ENCODE peak calls at places on chromosome 5, in nine cellular contexts. O is tibial artery; F is heart right ventricle; Q is activated CD8-positive, alpha-beta T cell treated with anti-CD3 and anti-CD28 coated beads for 36 hours; T is body of pancreas; X is CD4-positive, alpha-beta T cell; P is type B pancreatic cell; Z is OCI-LY7; Y is fibroblast of lung. A is an unnamed sample.

GRCh38 chr5:36403601-36404311 is 102.1 kb upstream of the RANBP3L start:
- DNase-seq in O (peak), F (peak), Q (no peak), T (peak), X (no peak), P (no peak), Z (no peak), Y (peak), A (no peak)

GRCh38 chr5:159884917-159885620 is 31.2 kb upstream of the ADRA1B start:
- DNase-seq in O (no peak), F (no peak), Q (no peak), T (no peak), X (no peak), P (no peak), Z (no peak), Y (no peak), A (no peak)

GRCh38 chr5:172005708-172006377 is 595 bp downstream of the FBXW11 start:
- DNase-seq in O (peak), F (peak), Q (peak), T (peak), X (peak), P (peak), Z (peak), Y (peak), A (no peak)

GRCh38 chr5:149073217-149073616 is 10.4 kb upstream of the SH3TC2 start:
- DNase-seq in O (no peak), F (no peak), Q (no peak), T (no peak), X (no peak), P (no peak), Z (no peak), Y (no peak), A (no peak)

GRCh38 chr5:132471944-132472343 is 18.6 kb downstream of the IRF1 start:
- DNase-seq in O (peak), F (no peak), Q (peak), T (no peak), X (no peak), P (no peak), Z (no peak), Y (peak), A (no peak)

GRCh38 chr5:138654281-138654867 is 79.2 kb upstream of the HSPA9 start:
- DNase-seq in O (no peak), F (no peak), Q (peak), T (no peak), X (peak), P (no peak), Z (no peak), Y (peak), A (no peak)

GRCh38 chr5:17912794-17913193 is 278.5 kb downstream of the TAF11L14 start:
- DNase-seq in O (no peak), F (no peak), Q (no peak), T (no peak), X (no peak), P (no peak), Z (no peak), Y (no peak), A (no peak)

GRCh38 chr5:34772267-34772666 is 66.7 kb upstream of the TTC23L start:
- DNase-seq in O (no peak), F (no peak), Q (no peak), T (no peak), X (no peak), P (no peak), Z (no peak), Y (no peak), A (no peak)

GRCh38 chr5:86640998-86641397 is 23.3 kb downstream of the COX7C start:
- DNase-seq in O (no peak), F (no peak), Q (no peak), T (no peak), X (no peak), P (no peak), Z (no peak), Y (no peak), A (no peak)

GRCh38 chr5:132754947-132755346 is 7.7 kb downstream of the CCNI2 start:
- DNase-seq in O (no peak), F (no peak), Q (peak), T (no peak), X (no peak), P (no peak), Z (no peak), Y (no peak), A (no peak)

GRCh38 chr5:73444499-73445432 is 3.8 kb downstream of the FOXD1 start:
- DNase-seq in O (no peak), F (no peak), Q (no peak), T (no peak), X (no peak), P (no peak), Z (no peak), Y (peak), A (no peak)

GRCh38 chr5:122723606-122724352 is 51.1 kb upstream of the SNX2 start:
- DNase-seq in O (no peak), F (no peak), Q (peak), T (no peak), X (no peak), P (no peak), Z (no peak), Y (peak), A (no peak)

GRCh38 chr5:58241383-58241782 is 218.5 kb downstream of the PLK2 start:
- DNase-seq in O (no peak), F (peak), Q (no peak), T (no peak), X (no peak), P (no peak), Z (no peak), Y (peak), A (no peak)

GRCh38 chr5:1882337-1883119 is at the start of gene IRX4:
- DNase-seq in O (no peak), F (no peak), Q (no peak), T (no peak), X (no peak), P (no peak), Z (no peak), Y (peak), A (no peak)

GRCh38 chr5:153256-153655 is 38.0 kb upstream of the LRRC14B start:
- DNase-seq in O (no peak), F (no peak), Q (no peak), T (no peak), X (no peak), P (no peak), Z (no peak), Y (peak), A (no peak)

GRCh38 chr5:91089758-91090157 is 293.4 kb downstream of the ARRDC3 start:
- DNase-seq in O (no peak), F (no peak), Q (no peak), T (no peak), X (no peak), P (no peak), Z (no peak), Y (no peak), A (no peak)

GRCh38 chr5:173326501-173326960 is 1.7 kb downstream of the STC2 start:
- DNase-seq in O (no peak), F (no peak), Q (peak), T (no peak), X (no peak), P (no peak), Z (no peak), Y (peak), A (no peak)

GRCh38 chr5:16894236-16895057 is 41.6 kb downstream of the MYO10 start:
- DNase-seq in O (no peak), F (no peak), Q (no peak), T (peak), X (no peak), P (no peak), Z (no peak), Y (peak), A (no peak)

GRCh38 chr5:161846731-161847130 is 1.2 kb upstream of the GABRA1 start:
- DNase-seq in O (no peak), F (no peak), Q (no peak), T (peak), X (no peak), P (no peak), Z (no peak), Y (peak), A (no peak)

GRCh38 chr5:72363146-72363802 is 43.1 kb downstream of the PTCD2 start:
- DNase-seq in O (no peak), F (no peak), Q (no peak), T (no peak), X (no peak), P (no peak), Z (no peak), Y (peak), A (no peak)

GRCh38 chr5:163712011-163712410 is 206.6 kb downstream of the MAT2B start:
- DNase-seq in O (no peak), F (no peak), Q (no peak), T (no peak), X (no peak), P (no peak), Z (no peak), Y (peak), A (no peak)

GRCh38 chr5:432928-433791 is 9.8 kb upstream of the EXOC3 start:
- DNase-seq in O (peak), F (no peak), Q (no peak), T (no peak), X (no peak), P (peak), Z (no peak), Y (no peak), A (no peak)

GRCh38 chr5:95261369-95262175 is 23.3 kb downstream of the MCTP1 start:
- DNase-seq in O (no peak), F (no peak), Q (peak), T (no peak), X (no peak), P (no peak), Z (no peak), Y (peak), A (no peak)

GRCh38 chr5:53936481-53937352 is 373.7 kb downstream of the ARL15 start:
- DNase-seq in O (peak), F (peak), Q (no peak), T (no peak), X (no peak), P (no peak), Z (no peak), Y (no peak), A (no peak)

GRCh38 chr5:176619569-176620332 is 9.8 kb upstream of the GPRIN1 start:
- DNase-seq in O (no peak), F (no peak), Q (no peak), T (no peak), X (no peak), P (no peak), Z (no peak), Y (no peak), A (no peak)

DNA sequence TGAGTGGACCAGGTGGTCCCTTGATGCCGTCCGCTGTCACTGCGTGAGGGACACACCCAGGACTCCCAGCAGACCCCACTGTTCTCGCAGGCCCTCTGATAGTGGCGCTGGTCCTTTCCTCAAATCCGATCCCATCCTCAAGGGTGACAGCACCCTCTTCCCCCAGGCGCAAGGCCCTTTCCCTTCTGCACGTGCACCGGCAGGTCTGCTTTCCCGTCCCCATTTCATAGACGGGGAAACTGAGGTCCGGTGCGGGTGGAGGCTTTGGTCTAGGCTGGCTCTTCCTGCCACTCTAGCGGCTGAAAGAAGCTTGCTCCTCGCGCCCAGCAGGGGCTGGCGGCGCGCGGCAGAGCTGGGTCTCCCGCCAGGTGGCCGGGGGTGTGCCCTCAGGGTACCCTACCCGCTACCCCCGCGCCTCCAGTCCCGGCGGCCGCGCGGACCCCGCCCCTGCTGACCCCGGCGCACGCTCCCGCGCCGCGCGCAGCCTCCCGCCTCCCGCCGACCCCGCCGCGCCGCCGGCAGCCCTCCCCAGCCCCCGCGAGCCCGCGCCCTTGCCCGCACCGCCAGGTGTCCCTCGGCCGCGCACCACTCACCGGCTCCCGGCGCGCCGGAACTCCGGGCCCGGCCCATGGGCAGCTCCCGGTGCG is 453 bp downstream of the RASGEF1C start:
- DNase-seq in O (no peak), F (no peak), Q (no peak), T (peak), X (no peak), P (peak), Z (no peak), Y (no peak), A (peak)
- TF ChIP-seq CTCF in O (no peak), F (no peak), Q (no peak), T (no peak), X (no peak), P (peak), Z (no peak), Y (peak), A (no peak)

GRCh38 chr5:142654578-142655042 is 31.3 kb downstream of the FGF1 start:
- DNase-seq in O (no peak), F (no peak), Q (no peak), T (no peak), X (no peak), P (peak), Z (no peak), Y (no peak), A (no peak)
- TF ChIP-seq CTCF in O (no peak), F (peak), Q (no peak), T (no peak), X (no peak), P (peak), Z (no peak), Y (peak), A (no peak)

DNA sequence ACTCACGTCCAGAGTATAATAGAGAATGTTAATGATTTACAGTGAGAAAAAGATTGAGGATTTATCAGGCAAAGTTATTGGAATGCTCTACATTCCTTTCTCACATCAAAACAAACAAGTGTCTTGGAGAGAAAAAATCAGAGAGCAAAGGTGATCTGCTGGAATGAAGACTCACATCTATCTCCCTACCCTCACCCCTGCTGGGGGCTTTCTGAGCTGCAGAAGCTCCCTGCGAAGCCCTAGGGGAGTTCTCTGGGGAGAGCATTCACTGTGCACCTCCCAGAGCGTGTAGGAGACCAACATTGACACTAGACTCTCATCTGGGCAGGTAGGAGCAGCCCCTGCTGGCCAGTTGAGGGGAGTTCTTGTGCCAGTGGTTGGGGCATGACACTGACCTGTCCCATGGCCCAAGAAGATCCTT is 76.6 kb upstream of the ADAMTS16 start:
- DNase-seq in O (no peak), F (no peak), Q (no peak), T (no peak), X (no peak), P (no peak), Z (no peak), Y (no peak), A (no peak)
- TF ChIP-seq CTCF in O (no peak), F (no peak), Q (no peak), T (no peak), X (no peak), P (peak), Z (no peak), Y (no peak), A (no peak)

GRCh38 chr5:139872052-139872766 is 76.6 kb downstream of the PSD2 start:
- DNase-seq in O (no peak), F (no peak), Q (no peak), T (no peak), X (no peak), P (no peak), Z (no peak), Y (no peak), A (no peak)
- TF ChIP-seq CTCF in O (no peak), F (no peak), Q (no peak), T (no peak), X (no peak), P (peak), Z (peak), Y (no peak), A (no peak)

GRCh38 chr5:158770506-158770905 is 329.2 kb downstream of the EBF1 start:
- DNase-seq in O (no peak), F (no peak), Q (no peak), T (no peak), X (no peak), P (no peak), Z (peak), Y (no peak), A (no peak)
- TF ChIP-seq CTCF in O (no peak), F (no peak), Q (no peak), T (no peak), X (no peak), P (peak), Z (peak), Y (peak), A (peak)